ENCODE peak calls at places on chromosomes 1 and 21, in eight cellular contexts. Y, V, T, H, X, W, R and B are unnamed samples.

GRCh38 chr21:33824156-33824941 is 91.3 kb downstream of the ATP5PO start:
- DNase-seq in V (no peak), R (no peak), W (no peak), X (no peak), Y (no peak), T (no peak), H (no peak), B (no peak)

GRCh38 chr1:48889615-48890014 is 112.9 kb upstream of the BEND5 start:
- DNase-seq in T (no peak), R (no peak), W (no peak), X (no peak), V (peak; percentile 24), Y (no peak), H (no peak), B (no peak)

GRCh38 chr1:160108888-160109662 is 6.5 kb upstream of the ATP1A2 start:
- DNase-seq in R (peak; percentile 63), Y (peak; percentile 73), X (peak; percentile 78), H (peak; percentile 81), W (peak; percentile 71), V (peak; percentile 81), T (peak; percentile 69), B (peak; percentile 80)

GRCh38 chr1:18907914-18908845 is 5.8 kb upstream of the ALDH4A1 start:
- DNase-seq in V (no peak), H (peak; percentile 39), Y (no peak), T (no peak), R (no peak), X (no peak), W (no peak), B (peak; percentile 35)

GRCh38 chr21:34912022-34912933 is 136.8 kb downstream of the RUNX1 start:
- DNase-seq in T (no peak), V (peak; percentile 5), R (no peak), H (no peak), W (no peak), Y (peak; percentile 33), X (peak; percentile 20), B (no peak)

GRCh38 chr1:21822349-21822748 is 10.3 kb downstream of the LDLRAD2 start:
- DNase-seq in W (no peak), V (peak; percentile 74), X (peak; percentile 33), H (no peak), Y (no peak), R (peak; percentile 66), T (no peak), B (peak; percentile 73)

GRCh38 chr1:85259118-85259865 is at the start of gene C1orf52:
- DNase-seq in W (peak; percentile 92), X (peak; percentile 96), Y (peak; percentile 94), R (peak; percentile 95), V (peak; percentile 97), T (peak; percentile 84), H (peak; percentile 95), B (peak; percentile 98)

GRCh38 chr1:35178874-35179380 is 14.0 kb downstream of the SFPQ start:
- DNase-seq in Y (no peak), H (no peak), R (no peak), V (no peak), X (no peak), T (no peak), W (no peak), B (no peak)

GRCh38 chr1:30191154-30191702 is 532.2 kb downstream of the MATN1 start:
- DNase-seq in T (peak; percentile 37), Y (peak; percentile 63), V (peak; percentile 19), W (no peak), H (peak; percentile 5), X (peak; percentile 95), R (peak; percentile 34), B (no peak)

GRCh38 chr21:45108034-45108790 is 33.8 kb downstream of the ADARB1 start:
- DNase-seq in W (no peak), H (no peak), Y (no peak), R (no peak), T (no peak), V (no peak), X (no peak), B (no peak)

GRCh38 chr21:45103966-45104520 is 29.7 kb downstream of the ADARB1 start:
- DNase-seq in T (no peak), R (no peak), V (no peak), W (no peak), Y (no peak), H (no peak), X (no peak), B (no peak)

GRCh38 chr21:45105906-45106485 is 31.6 kb downstream of the ADARB1 start:
- DNase-seq in V (no peak), T (no peak), X (no peak), H (no peak), Y (no peak), W (no peak), R (no peak), B (no peak)

GRCh38 chr21:45102391-45102932 is 28.1 kb downstream of the ADARB1 start:
- DNase-seq in X (peak; percentile 80), W (no peak), Y (peak; percentile 89), R (no peak), V (peak; percentile 31), H (peak; percentile 36), T (peak; percentile 26), B (no peak)

DNA sequence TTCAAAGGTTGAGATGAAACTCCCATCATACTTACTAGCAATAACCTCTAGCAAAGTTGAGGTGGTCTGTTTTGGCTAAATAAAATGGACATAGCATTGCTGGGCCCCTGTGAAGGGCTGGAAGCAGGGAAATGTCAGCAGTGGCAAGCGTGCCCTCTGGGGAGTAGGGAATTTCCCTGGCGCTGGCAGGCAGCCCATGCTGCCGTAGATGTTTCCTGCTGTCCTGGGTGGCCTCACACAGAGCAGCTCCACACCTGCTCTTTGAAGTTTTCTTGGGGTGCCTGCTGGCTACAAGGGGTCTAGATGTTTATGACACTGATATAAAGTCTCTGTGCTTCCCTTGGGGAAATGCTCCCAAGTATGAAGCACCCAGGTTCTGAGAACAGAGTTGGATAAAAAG is 30.2 kb downstream of the ADARB1 start:
- DNase-seq in V (no peak), H (no peak), R (peak; percentile 52), X (peak; percentile 20), W (no peak), T (no peak), Y (peak; percentile 43), B (no peak)
- TF ChIP-seq EZH2phosphoT487 in V (no peak), H (no peak), R (no peak), X (no peak), W (no peak), T (no peak), Y (no peak), B (no peak)

DNA sequence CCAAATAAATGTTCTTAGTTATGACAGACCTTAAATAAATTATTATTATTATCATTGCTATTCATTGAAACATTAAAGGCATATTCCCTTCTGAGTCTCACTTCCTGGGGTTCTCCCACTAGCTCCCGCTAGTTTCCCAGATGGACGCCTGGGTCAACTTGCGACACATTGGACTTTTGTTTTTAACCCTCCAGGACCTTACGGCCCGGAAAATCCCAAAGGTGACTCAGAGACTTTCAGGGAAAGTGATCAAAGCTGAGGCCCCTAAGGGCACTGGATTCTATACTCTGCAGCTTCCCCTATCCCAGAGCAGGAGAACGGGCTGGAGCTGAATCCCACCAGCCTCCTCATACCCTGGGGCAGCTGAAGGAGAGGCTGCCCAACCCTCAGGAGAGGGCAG is 130.4 kb downstream of the PLPP3 start:
- DNase-seq in H (no peak), R (no peak), W (no peak), X (peak; percentile 22), V (no peak), T (no peak), Y (no peak), B (no peak)
- TF ChIP-seq EZH2phosphoT487 in H (no peak), R (no peak), W (no peak), X (no peak), V (no peak), T (no peak), Y (no peak), B (no peak)

GRCh38 chr1:93751391-93752250 is 70.0 kb upstream of the BCAR3 start:
- DNase-seq in Y (no peak), X (peak; percentile 41), R (no peak), T (no peak), H (no peak), V (no peak), W (no peak), B (no peak)
- TF ChIP-seq EZH2phosphoT487 in Y (no peak), X (no peak), R (no peak), T (no peak), H (no peak), V (no peak), W (no peak), B (no peak)

GRCh38 chr1:204358145-204358544 is 1.6 kb downstream of the PLEKHA6 start:
- DNase-seq in X (no peak), R (peak; percentile 70), T (no peak), W (no peak), Y (no peak), V (no peak), H (no peak), B (no peak)

GRCh38 chr1:204360314-204360713 is 585 bp upstream of the PLEKHA6 start:
- DNase-seq in T (no peak), H (no peak), X (no peak), V (no peak), R (no peak), Y (no peak), W (no peak), B (no peak)

GRCh38 chr1:204359131-204359473 is 627 bp downstream of the PLEKHA6 start:
- DNase-seq in T (no peak), R (no peak), X (no peak), V (no peak), H (no peak), Y (no peak), W (no peak), B (peak; percentile 47)

GRCh38 chr1:204358605-204359004 is 1.1 kb downstream of the PLEKHA6 start:
- DNase-seq in Y (no peak), X (no peak), V (no peak), W (no peak), T (no peak), R (peak; percentile 47), H (no peak), B (no peak)

GRCh38 chr1:204359474-204360255 is at the start of gene PLEKHA6:
- DNase-seq in X (peak; percentile 73), H (no peak), R (peak; percentile 82), W (no peak), V (peak; percentile 67), Y (no peak), T (no peak), B (peak; percentile 71)
- TF ChIP-seq EZH2phosphoT487 in X (no peak), H (no peak), R (no peak), W (no peak), V (no peak), Y (no peak), T (no peak), B (no peak)

DNA sequence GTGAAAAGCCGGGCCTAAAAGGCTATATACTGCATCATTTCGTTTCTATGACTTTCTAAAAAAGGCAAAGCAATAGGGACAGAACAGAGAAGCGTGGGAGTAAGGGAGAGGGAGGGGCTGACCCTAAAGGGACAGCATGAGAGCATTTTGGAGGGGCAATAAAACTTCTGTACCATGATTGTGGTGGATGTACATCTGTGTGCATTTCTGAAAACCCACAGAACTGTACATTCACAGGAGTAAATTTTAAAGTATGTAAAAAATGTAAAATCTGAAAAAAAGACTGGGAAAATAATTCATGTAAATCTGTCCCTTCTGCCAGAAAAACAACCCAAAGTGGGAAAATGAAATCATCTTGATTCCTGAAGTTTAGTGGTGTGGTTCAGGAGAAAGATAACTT is 235.4 kb downstream of the CENPF start:
- DNase-seq in R (no peak), W (no peak), T (no peak), V (no peak), Y (no peak), X (peak; percentile 51), H (no peak), B (no peak)
- TF ChIP-seq EZH2phosphoT487 in R (no peak), W (no peak), T (no peak), V (no peak), Y (no peak), X (no peak), H (no peak), B (no peak)

GRCh38 chr1:62247391-62248168 is 52.9 kb downstream of the L1TD1 start:
- DNase-seq in V (peak; percentile 66), R (peak; percentile 66), X (no peak), Y (no peak), W (no peak), H (no peak), T (no peak), B (peak; percentile 75)
- TF ChIP-seq EZH2phosphoT487 in V (no peak), R (no peak), X (no peak), Y (no peak), W (no peak), H (no peak), T (no peak), B (no peak)